ENCODE peak calls at places on chromosome 13, in ten cellular contexts. E, N, Z, P, F, Q, W, L, O and K are unnamed samples.

GRCh38 chr13:45717324-45717723 is 15.2 kb downstream of the CBY2 start:
- DNase-seq in L (no peak), N (no peak), O (no peak), Q (peak; percentile 57), F (no peak), W (no peak), Z (no peak), P (no peak), E (no peak), K (no peak)

GRCh38 chr13:59492030-59492636 is 671.6 kb downstream of the DIAPH3 start:
- DNase-seq in N (no peak), E (no peak), O (no peak), Q (no peak), W (no peak), P (no peak), Z (no peak), F (no peak), L (no peak), K (no peak)

GRCh38 chr13:44487989-44488388 is 88.1 kb downstream of the TSC22D1 start:
- DNase-seq in L (no peak), N (no peak), W (no peak), O (no peak), Z (no peak), Q (no peak), E (no peak), F (no peak), P (no peak), K (no peak)

GRCh38 chr13:24502567-24503375 is 9.8 kb downstream of the PARP4 start:
- DNase-seq in F (peak; percentile 70), O (peak; percentile 83), Q (peak; percentile 8), E (no peak), N (peak; percentile 62), Z (no peak), W (peak; percentile 51), L (peak; percentile 86), P (peak; percentile 78), K (no peak)

GRCh38 chr13:24618219-24618955 is 61.8 kb upstream of the ATP12A start:
- DNase-seq in F (no peak), E (peak; percentile 21), N (no peak), L (no peak), O (peak; percentile 35), W (peak; percentile 45), P (no peak), Q (no peak), Z (no peak), K (peak; percentile 66)

GRCh38 chr13:50400930-50401553 is 385.8 kb downstream of the KCNRG start:
- DNase-seq in E (no peak), L (peak; percentile 89), W (no peak), Q (peak; percentile 75), O (peak; percentile 43), N (no peak), P (no peak), F (no peak), Z (no peak), K (no peak)

GRCh38 chr13:46743191-46743590 is 53.8 kb downstream of the ESD start:
- DNase-seq in O (peak; percentile 57), E (no peak), F (no peak), Z (no peak), P (no peak), Q (no peak), N (no peak), L (no peak), W (no peak), K (no peak)

GRCh38 chr13:75415720-75416119 is 66.2 kb downstream of the TBC1D4 start:
- DNase-seq in F (no peak), E (no peak), O (peak; percentile 66), N (no peak), Z (no peak), Q (no peak), L (peak; percentile 42), P (no peak), W (no peak), K (no peak)

GRCh38 chr13:23466144-23467002 is 32.9 kb upstream of the SACS start:
- DNase-seq in O (peak; percentile 88), P (peak; percentile 65), Z (peak; percentile 43), N (peak; percentile 85), W (peak; percentile 59), Q (peak; percentile 75), F (peak; percentile 66), L (peak; percentile 75), E (peak; percentile 30), K (peak; percentile 46)

GRCh38 chr13:66405908-66406802 is 824.0 kb downstream of the PCDH9 start:
- DNase-seq in F (no peak), E (no peak), N (peak; percentile 37), W (no peak), Z (no peak), P (no peak), O (peak; percentile 55), L (peak; percentile 22), Q (peak; percentile 53), K (no peak)

GRCh38 chr13:98521461-98521860 is 55.4 kb downstream of the STK24 start:
- DNase-seq in N (no peak), L (no peak), Z (no peak), Q (no peak), P (no peak), W (no peak), O (no peak), F (no peak), E (no peak), K (no peak)

GRCh38 chr13:23750383-23751121 is 138.6 kb downstream of the MIPEP start:
- DNase-seq in E (no peak), Z (no peak), L (no peak), O (peak; percentile 94), N (no peak), Q (no peak), F (no peak), W (no peak), P (no peak), K (no peak)

GRCh38 chr13:37225414-37226047 is 120.1 kb upstream of the CSNK1A1L start:
- DNase-seq in Q (no peak), Z (no peak), P (no peak), O (peak; percentile 10), L (peak; percentile 76), F (no peak), W (no peak), N (no peak), E (no peak), K (no peak)

GRCh38 chr13:33184131-33184485 is 101.4 kb downstream of the STARD13 start:
- DNase-seq in F (no peak), E (no peak), Z (no peak), W (no peak), Q (no peak), N (no peak), L (no peak), O (no peak), P (no peak), K (no peak)

GRCh38 chr13:109900723-109901122 is 114.3 kb upstream of the IRS2 start:
- DNase-seq in N (no peak), P (no peak), E (no peak), L (no peak), Z (peak; percentile 5), O (no peak), F (no peak), Q (no peak), W (no peak), K (no peak)

GRCh38 chr13:86601351-86601750 is 802.1 kb upstream of the SLITRK6 start:
- DNase-seq in F (no peak), N (no peak), L (no peak), W (no peak), O (peak; percentile 74), P (no peak), Z (no peak), Q (no peak), E (no peak), K (no peak)

GRCh38 chr13:94056362-94056990 is 423.0 kb downstream of the DCT start:
- DNase-seq in N (no peak), P (no peak), Z (no peak), Q (no peak), W (no peak), E (no peak), F (no peak), O (no peak), L (no peak), K (no peak)

GRCh38 chr13:104571161-104571889 is 1505.1 kb upstream of the SLC10A2 start:
- DNase-seq in P (no peak), W (peak; percentile 91), L (peak; percentile 90), E (no peak), Z (peak; percentile 40), F (peak; percentile 77), Q (peak; percentile 8), N (peak; percentile 72), O (peak; percentile 72), K (no peak)

GRCh38 chr13:98279473-98280175 is 102.6 kb upstream of the RNF113B start:
- DNase-seq in Z (peak; percentile 84), P (no peak), W (no peak), O (no peak), L (no peak), N (no peak), F (peak; percentile 30), E (no peak), Q (peak; percentile 96), K (no peak)

GRCh38 chr13:46171223-46171622 is 10.8 kb downstream of the LCP1 start:
- DNase-seq in Q (no peak), E (no peak), Z (no peak), W (no peak), N (no peak), P (no peak), O (no peak), L (no peak), F (no peak), K (no peak)

GRCh38 chr13:106700007-106700950 is 132.3 kb upstream of the ARGLU1 start:
- DNase-seq in P (no peak), F (no peak), Z (no peak), E (no peak), O (no peak), N (no peak), Q (no peak), L (no peak), W (no peak), K (no peak)